ENCODE peak calls at places on chromosomes 4 and X, in ten cellular contexts. N is upper lobe of right lung, W is mammary epithelial cell, O is MM.1S, H is astrocyte, A is ovary, I is tibial artery, G is tibial nerve, R is PC-9, Z is psoas muscle. Q is an unnamed sample. For H3K4me1, the result is how much of the 10 kb centered on the place peaks cover.

GRCh38 chr4:74473155-74473811 is 28.3 kb downstream of the AREG start:
- DNase-seq in N (no peak), W (peak), O (no peak), H (peak), A (no peak), I (peak), G (no peak), R (peak), Z (no peak), Q (peak)

GRCh38 chr4:74651198-74651597 is 143.1 kb downstream of the BTC start:
- DNase-seq in N (no peak), W (no peak), O (no peak), H (no peak), A (no peak), I (no peak), G (no peak), R (no peak), Z (no peak), Q (no peak)

GRCh38 chr4:86050516-86050915 is 309.3 kb downstream of the MAPK10 start:
- DNase-seq in N (no peak), W (peak), O (no peak), H (no peak), A (no peak), I (no peak), G (no peak), R (no peak), Z (no peak), Q (no peak)

GRCh38 chrX:12984629-12985303 is 9.9 kb downstream of the TMSB4X start:
- DNase-seq in N (no peak), W (peak), O (no peak), H (peak), A (no peak), I (no peak), G (no peak), R (peak), Z (no peak), Q (no peak)

GRCh38 chrX:93580634-93581033 is 92.7 kb downstream of the NAP1L3 start:
- DNase-seq in N (no peak), W (no peak), O (peak), H (no peak), A (no peak), I (no peak), G (no peak), R (no peak), Z (no peak), Q (no peak)

GRCh38 chr4:71230258-71230594 is 108.6 kb upstream of the SLC4A4 start:
- DNase-seq in N (no peak), W (no peak), O (no peak), H (no peak), A (no peak), I (peak), G (no peak), R (no peak), Z (no peak), Q (no peak)

GRCh38 chr4:2072971-2073807 is 14.1 kb downstream of the NAT8L start:
- DNase-seq in N (peak), W (no peak), O (no peak), H (no peak), A (no peak), I (peak), G (no peak), R (no peak), Z (peak), Q (no peak)

GRCh38 chr4:175884048-175884447 is 72.0 kb upstream of the GPM6A start:
- DNase-seq in N (no peak), W (no peak), O (no peak), H (peak), A (no peak), I (no peak), G (no peak), R (no peak), Z (no peak), Q (no peak)

GRCh38 chrX:96436105-96436504 is 248.5 kb upstream of the DIAPH2 start:
- DNase-seq in N (no peak), W (no peak), O (no peak), H (peak), A (no peak), I (no peak), G (no peak), R (peak), Z (no peak), Q (no peak)

GRCh38 chrX:74521961-74522833 is 92.2 kb downstream of the RLIM start:
- DNase-seq in N (no peak), W (no peak), O (no peak), H (peak), A (no peak), I (no peak), G (no peak), R (no peak), Z (no peak), Q (no peak)

GRCh38 chr4:10188400-10189004 is 71.9 kb upstream of the WDR1 start:
- DNase-seq in N (no peak), W (no peak), O (no peak), H (no peak), A (no peak), I (no peak), G (no peak), R (no peak), Z (no peak), Q (no peak)
- H3K4me3 ChIP-seq in N (no peak), W (no peak), O (no peak), H (no peak), A (no peak), I (no peak), G (no peak), R (no peak), Z (no peak), Q (no peak)

DNA sequence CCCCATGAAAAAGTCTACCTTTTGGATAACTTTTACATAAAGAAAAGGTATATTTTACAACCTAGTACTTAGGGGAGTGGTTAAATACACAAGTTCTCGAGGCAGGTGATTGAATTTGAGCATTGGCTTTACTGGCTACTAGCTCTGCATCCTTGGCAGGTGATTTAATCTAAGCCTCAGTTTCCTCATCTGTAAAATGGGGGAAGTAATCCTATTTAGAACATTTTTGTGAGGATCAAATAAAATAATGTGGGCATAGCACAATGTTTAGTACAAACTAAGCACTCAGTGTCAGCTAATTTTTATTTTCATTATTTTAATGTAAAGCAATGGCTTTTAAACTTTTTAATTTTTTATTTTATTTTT is 102.9 kb downstream of the CEP135 start:
- DNase-seq in N (no peak), W (no peak), O (no peak), H (no peak), A (no peak), I (no peak), G (no peak), R (no peak), Z (no peak), Q (no peak)
- H3K4me1 ChIP-seq in N (under half), W (under half), O (under half), H (under half), A (under half), I (under half), G (under half), R (under half), Z (under half), Q (under half)

DNA sequence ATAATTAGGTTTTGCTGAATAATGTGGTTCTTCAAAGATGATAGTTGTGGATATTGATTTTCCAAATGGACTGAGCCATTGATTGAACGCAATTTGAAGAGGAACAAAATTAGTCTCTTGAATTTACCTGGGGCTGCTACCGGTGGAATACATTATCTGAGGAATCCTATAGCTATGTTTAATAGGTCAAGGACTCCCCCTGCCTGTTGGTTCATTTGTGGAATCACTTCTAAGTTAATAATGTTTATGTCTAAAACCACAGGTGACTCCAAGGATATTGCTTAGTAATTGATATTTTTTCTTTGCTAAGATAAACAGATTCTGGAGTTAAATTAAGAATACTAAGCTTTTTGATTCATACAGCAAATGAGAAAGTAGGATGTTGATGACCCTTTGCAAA is 576.0 kb upstream of the PABPC4L start:
- DNase-seq in N (no peak), W (no peak), O (peak), H (no peak), A (no peak), I (no peak), G (no peak), R (no peak), Z (no peak), Q (no peak)
- TF ChIP-seq CTCF in N (peak), W (peak), O (no peak), H (peak), A (no peak), I (no peak), G (no peak), R (peak), Z (no peak), Q (no peak)

GRCh38 chr4:137510866-137511265 is 21.4 kb downstream of the PCDH18 start:
- DNase-seq in N (no peak), W (peak), O (no peak), H (peak), A (no peak), I (no peak), G (no peak), R (peak), Z (no peak), Q (no peak)
- H3K4me3 ChIP-seq in N (no peak), W (no peak), O (no peak), H (no peak), A (peak), I (no peak), G (peak), R (no peak), Z (no peak), Q (no peak)

DNA sequence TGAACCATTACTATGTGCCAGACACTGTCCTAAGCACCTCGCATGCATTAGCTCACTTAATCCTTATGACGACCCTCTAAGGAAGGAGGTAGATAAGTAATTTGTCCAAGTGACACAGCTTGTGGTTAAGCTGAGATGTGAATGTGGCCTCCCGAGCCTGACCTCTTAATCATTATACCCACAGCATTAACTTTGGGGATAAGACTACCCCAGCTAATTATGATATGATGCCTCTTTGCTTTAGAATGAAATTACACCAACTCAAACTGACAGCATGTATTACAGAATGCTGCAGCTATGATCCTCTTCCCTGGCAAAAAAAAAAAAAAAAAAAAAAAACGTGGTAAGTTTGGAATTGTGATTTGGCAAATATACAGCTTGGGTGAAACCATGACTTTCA is 53.5 kb downstream of the APBB2 start:
- DNase-seq in N (no peak), W (no peak), O (no peak), H (peak), A (no peak), I (no peak), G (no peak), R (no peak), Z (no peak), Q (no peak)
- H3K4me1 ChIP-seq in N (under half), W (half or more), O (under half), H (under half), A (under half), I (under half), G (under half), R (under half), Z (under half), Q (under half)

DNA sequence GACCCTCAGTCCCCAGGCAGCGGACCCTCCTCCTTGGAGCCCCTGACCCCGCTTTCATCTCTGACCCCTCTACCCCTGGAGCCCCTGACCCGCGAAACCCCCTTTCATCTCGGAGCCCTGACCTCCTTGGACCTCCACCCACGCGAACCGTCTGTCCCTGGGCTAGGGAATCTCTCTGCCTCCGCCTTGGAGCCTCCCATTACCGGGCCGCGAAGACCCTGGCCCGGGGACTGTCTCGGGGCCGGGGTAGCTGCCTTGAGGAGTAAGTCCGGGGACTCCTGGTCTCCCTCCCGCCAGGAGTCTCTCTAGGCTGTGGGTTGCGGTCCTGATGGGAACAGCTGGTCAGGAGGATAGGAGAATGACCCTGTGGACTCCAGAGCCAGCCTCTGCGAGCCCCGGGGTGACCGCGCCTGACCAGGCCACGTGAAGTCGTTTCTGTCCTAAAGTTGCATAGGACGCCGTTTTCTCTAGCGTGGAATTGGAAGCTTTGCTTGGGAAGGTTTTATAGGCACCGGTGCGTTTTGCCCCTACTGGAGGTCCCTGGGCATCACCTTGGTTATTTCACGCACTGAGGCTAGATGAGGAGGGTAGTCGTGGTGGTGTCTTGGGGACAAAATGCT is 824 bp downstream of the TBC1D14 start:
- DNase-seq in N (no peak), W (no peak), O (no peak), H (no peak), A (no peak), I (no peak), G (no peak), R (no peak), Z (no peak), Q (no peak)
- TF ChIP-seq CTCF in N (peak), W (no peak), O (no peak), H (peak), A (no peak), I (no peak), G (no peak), R (no peak), Z (no peak), Q (no peak)

Q was measured in ascending aorta.